ENCODE peak calls at places on chromosomes 5 and 9, in five cellular contexts. One of them, this sample, is unnamed. For H3K4me1, the result is how much of the 10 kb centered on the place peaks cover.

GRCh38 chr9:84166828-84167400 is 173.6 kb downstream of the SLC28A3 start:
- DNase-seq in fibroblast of lung: no peak
- DNase-seq in HCT116: no peak
- DNase-seq in IMR-90: no peak
- DNase-seq in K562: no peak
- DNase-seq in this sample: no peak

GRCh38 chr9:133716564-133717112 is 21.5 kb downstream of the SARDH start:
- DNase-seq in K562: no peak
- DNase-seq in fibroblast of lung: no peak
- DNase-seq in HCT116: no peak
- DNase-seq in IMR-90: no peak
- DNase-seq in this sample: no peak

GRCh38 chr9:99445377-99445891 is 223.4 kb downstream of the SEC61B start:
- DNase-seq in HCT116: no peak
- DNase-seq in fibroblast of lung: peak
- DNase-seq in IMR-90: peak
- DNase-seq in K562: no peak
- DNase-seq in this sample: no peak

GRCh38 chr9:113620377-113621161 is 157.0 kb downstream of the RGS3 start:
- DNase-seq in fibroblast of lung: peak
- DNase-seq in IMR-90: peak
- DNase-seq in HCT116: peak
- DNase-seq in K562: no peak
- DNase-seq in this sample: peak

GRCh38 chr5:57041570-57041969 is 89.6 kb upstream of the MIER3 start:
- DNase-seq in HCT116: no peak
- DNase-seq in IMR-90: no peak
- DNase-seq in fibroblast of lung: no peak
- DNase-seq in K562: no peak
- DNase-seq in this sample: no peak

GRCh38 chr5:157312492-157312891 is 46.6 kb downstream of the CYFIP2 start:
- DNase-seq in IMR-90: peak
- DNase-seq in fibroblast of lung: peak
- DNase-seq in HCT116: peak
- DNase-seq in K562: peak
- DNase-seq in this sample: peak

GRCh38 chr5:14397717-14398116 is 183.9 kb upstream of the OTULINL start:
- DNase-seq in HCT116: no peak
- DNase-seq in IMR-90: peak
- DNase-seq in fibroblast of lung: peak
- DNase-seq in K562: no peak
- DNase-seq in this sample: no peak

GRCh38 chr5:1228121-1228520 is 2.9 kb downstream of the SLC6A18 start:
- DNase-seq in K562: no peak
- DNase-seq in HCT116: no peak
- DNase-seq in IMR-90: no peak
- DNase-seq in fibroblast of lung: no peak
- DNase-seq in this sample: no peak

GRCh38 chr9:18274693-18275092 is 199.3 kb upstream of the ADAMTSL1 start:
- DNase-seq in IMR-90: no peak
- DNase-seq in K562: no peak
- DNase-seq in HCT116: no peak
- DNase-seq in fibroblast of lung: peak
- DNase-seq in this sample: no peak

GRCh38 chr5:179603308-179603707 is 20.2 kb downstream of the HNRNPH1 start:
- DNase-seq in fibroblast of lung: no peak
- DNase-seq in IMR-90: no peak
- DNase-seq in K562: no peak
- DNase-seq in HCT116: no peak
- DNase-seq in this sample: no peak

GRCh38 chr9:124478014-124478753 is 27.9 kb downstream of the ADGRD2 start:
- DNase-seq in K562: no peak
- DNase-seq in IMR-90: no peak
- DNase-seq in fibroblast of lung: no peak
- DNase-seq in HCT116: no peak
- DNase-seq in this sample: peak

GRCh38 chr9:82117528-82117927 is 129.0 kb downstream of the SPATA31D1 start:
- DNase-seq in fibroblast of lung: no peak
- DNase-seq in IMR-90: no peak
- DNase-seq in K562: no peak
- DNase-seq in HCT116: no peak
- DNase-seq in this sample: no peak

GRCh38 chr5:1317921-1318565 is 23.2 kb upstream of the TERT start:
- DNase-seq in fibroblast of lung: no peak
- DNase-seq in IMR-90: no peak
- DNase-seq in K562: no peak
- DNase-seq in HCT116: no peak
- DNase-seq in this sample: peak

GRCh38 chr9:34292552-34292951 is 36.5 kb downstream of the KIF24 start:
- DNase-seq in HCT116: no peak
- DNase-seq in fibroblast of lung: no peak
- DNase-seq in IMR-90: no peak
- DNase-seq in K562: no peak
- DNase-seq in this sample: no peak

GRCh38 chr5:92969781-92970237 is 611.2 kb downstream of the NR2F1-AS1 start:
- DNase-seq in IMR-90: peak
- DNase-seq in HCT116: no peak
- DNase-seq in fibroblast of lung: peak
- DNase-seq in K562: no peak
- DNase-seq in this sample: no peak

GRCh38 chr5:53327811-53328331 is 152.6 kb upstream of the FST start:
- DNase-seq in K562: no peak
- DNase-seq in HCT116: no peak
- DNase-seq in IMR-90: no peak
- DNase-seq in fibroblast of lung: no peak
- DNase-seq in this sample: no peak

GRCh38 chr5:96582343-96582742 is 79.8 kb upstream of the CAST start:
- DNase-seq in HCT116: no peak
- DNase-seq in IMR-90: peak
- DNase-seq in K562: no peak
- DNase-seq in fibroblast of lung: peak
- DNase-seq in this sample: no peak

GRCh38 chr5:142871880-142872200 is 101.7 kb downstream of the ARHGAP26 start:
- DNase-seq in K562: peak
- DNase-seq in fibroblast of lung: no peak
- DNase-seq in HCT116: no peak
- DNase-seq in IMR-90: peak
- DNase-seq in this sample: no peak

GRCh38 chr9:6243746-6244145 is 28.1 kb downstream of the IL33 start:
- DNase-seq in HCT116: no peak
- DNase-seq in fibroblast of lung: no peak
- DNase-seq in K562: no peak
- DNase-seq in IMR-90: peak
- DNase-seq in this sample: no peak

GRCh38 chr5:112228672-112229071 is 190.4 kb downstream of the EPB41L4A start:
- DNase-seq in HCT116: peak
- DNase-seq in K562: no peak
- DNase-seq in fibroblast of lung: peak
- DNase-seq in IMR-90: peak
- DNase-seq in this sample: peak

GRCh38 chr5:159786901-159787691 is 129.2 kb upstream of the ADRA1B start:
- DNase-seq in fibroblast of lung: peak
- DNase-seq in K562: no peak
- DNase-seq in IMR-90: peak
- DNase-seq in HCT116: no peak
- DNase-seq in this sample: no peak

GRCh38 chr5:95530441-95530840 is 24.3 kb downstream of the SKIC3 start:
- DNase-seq in fibroblast of lung: peak
- DNase-seq in K562: no peak
- DNase-seq in HCT116: no peak
- DNase-seq in IMR-90: peak
- DNase-seq in this sample: no peak

GRCh38 chr5:119080975-119081374 is 10.1 kb downstream of the DMXL1 start:
- DNase-seq in K562: no peak
- DNase-seq in fibroblast of lung: no peak
- DNase-seq in IMR-90: no peak
- DNase-seq in HCT116: no peak
- DNase-seq in this sample: no peak

GRCh38 chr5:41526699-41527098 is 16.3 kb upstream of the PLCXD3 start:
- DNase-seq in IMR-90: no peak
- DNase-seq in fibroblast of lung: no peak
- DNase-seq in HCT116: no peak
- DNase-seq in K562: no peak
- DNase-seq in this sample: no peak

GRCh38 chr5:41522193-41522786 is 11.9 kb upstream of the PLCXD3 start:
- DNase-seq in HCT116: no peak
- DNase-seq in K562: no peak
- DNase-seq in IMR-90: no peak
- DNase-seq in fibroblast of lung: no peak
- DNase-seq in this sample: peak

GRCh38 chr5:41519801-41520200 is 9.4 kb upstream of the PLCXD3 start:
- DNase-seq in IMR-90: no peak
- DNase-seq in HCT116: no peak
- DNase-seq in K562: no peak
- DNase-seq in fibroblast of lung: peak
- DNase-seq in this sample: no peak

GRCh38 chr5:41527201-41527779 is 16.9 kb upstream of the PLCXD3 start:
- DNase-seq in fibroblast of lung: peak
- DNase-seq in IMR-90: peak
- DNase-seq in K562: peak
- DNase-seq in HCT116: peak
- DNase-seq in this sample: no peak

DNA sequence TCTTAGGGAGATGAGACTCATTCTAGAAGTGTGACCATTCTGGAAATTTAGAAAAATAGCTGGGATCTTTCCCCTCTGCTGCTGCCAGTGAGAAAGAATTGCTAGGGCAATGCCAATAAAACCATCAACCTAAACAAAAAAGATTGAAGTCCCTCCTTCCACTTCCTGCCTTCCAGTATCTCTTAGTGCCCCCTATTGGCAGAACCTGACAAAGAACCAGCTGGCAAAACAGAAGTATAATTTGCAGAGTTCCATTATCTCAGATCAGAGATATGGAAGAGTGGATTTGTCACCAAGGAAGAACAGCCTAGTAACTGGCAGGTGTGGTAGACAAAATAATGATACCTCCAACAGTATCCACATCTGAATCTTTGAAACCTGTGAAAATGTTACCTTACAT is 13.8 kb upstream of the PLCXD3 start:
- DNase-seq in K562: no peak
- DNase-seq in fibroblast of lung: peak
- DNase-seq in IMR-90: no peak
- DNase-seq in HCT116: no peak
- DNase-seq in this sample: peak
- TF ChIP-seq CTCF in K562: peak
- TF ChIP-seq CTCF in fibroblast of lung: peak
- TF ChIP-seq CTCF in IMR-90: no peak
- TF ChIP-seq CTCF in HCT116: no peak
- TF ChIP-seq CTCF in this sample: peak

GRCh38 chr9:131045300-131046092 is 36.5 kb downstream of the LAMC3 start:
- DNase-seq in HCT116: no peak
- DNase-seq in K562: peak
- DNase-seq in IMR-90: no peak
- DNase-seq in fibroblast of lung: no peak
- DNase-seq in this sample: no peak

GRCh38 chr9:131046093-131046380 is 37.1 kb downstream of the LAMC3 start:
- DNase-seq in fibroblast of lung: no peak
- DNase-seq in IMR-90: no peak
- DNase-seq in HCT116: no peak
- DNase-seq in K562: no peak
- DNase-seq in this sample: no peak

GRCh38 chr9:131043097-131043496 is 34.1 kb downstream of the LAMC3 start:
- DNase-seq in IMR-90: no peak
- DNase-seq in K562: no peak
- DNase-seq in HCT116: no peak
- DNase-seq in fibroblast of lung: no peak
- DNase-seq in this sample: no peak

GRCh38 chr9:131042666-131043065 is 33.7 kb downstream of the LAMC3 start:
- DNase-seq in IMR-90: no peak
- DNase-seq in fibroblast of lung: no peak
- DNase-seq in K562: no peak
- DNase-seq in HCT116: no peak
- DNase-seq in this sample: no peak

DNA sequence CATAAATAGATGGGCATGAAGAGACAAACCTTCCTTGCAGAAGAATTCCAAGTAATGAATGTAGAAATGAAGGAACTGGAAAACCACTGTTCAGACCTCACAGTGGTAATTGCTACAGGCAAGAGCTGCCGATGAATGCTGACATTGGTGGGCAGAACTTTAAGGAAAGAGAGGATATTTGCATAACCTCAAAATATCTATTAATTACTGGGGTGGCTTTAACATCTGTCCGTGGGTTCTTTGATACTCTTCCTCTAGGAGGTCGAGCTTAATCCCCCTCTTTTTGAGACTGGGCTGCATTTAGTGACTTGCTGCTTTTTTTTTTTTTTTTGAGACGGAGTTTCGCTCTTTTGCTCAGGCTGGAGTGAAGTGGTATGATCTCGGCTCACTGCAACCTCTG is 34.7 kb downstream of the LAMC3 start:
- DNase-seq in HCT116: no peak
- DNase-seq in IMR-90: no peak
- DNase-seq in fibroblast of lung: no peak
- DNase-seq in K562: no peak
- DNase-seq in this sample: no peak
- H3K9ac ChIP-seq in HCT116: no peak
- H3K9ac ChIP-seq in IMR-90: no peak
- H3K9ac ChIP-seq in fibroblast of lung: no peak
- H3K9ac ChIP-seq in K562: no peak
- H3K9ac ChIP-seq in this sample: no peak

DNA sequence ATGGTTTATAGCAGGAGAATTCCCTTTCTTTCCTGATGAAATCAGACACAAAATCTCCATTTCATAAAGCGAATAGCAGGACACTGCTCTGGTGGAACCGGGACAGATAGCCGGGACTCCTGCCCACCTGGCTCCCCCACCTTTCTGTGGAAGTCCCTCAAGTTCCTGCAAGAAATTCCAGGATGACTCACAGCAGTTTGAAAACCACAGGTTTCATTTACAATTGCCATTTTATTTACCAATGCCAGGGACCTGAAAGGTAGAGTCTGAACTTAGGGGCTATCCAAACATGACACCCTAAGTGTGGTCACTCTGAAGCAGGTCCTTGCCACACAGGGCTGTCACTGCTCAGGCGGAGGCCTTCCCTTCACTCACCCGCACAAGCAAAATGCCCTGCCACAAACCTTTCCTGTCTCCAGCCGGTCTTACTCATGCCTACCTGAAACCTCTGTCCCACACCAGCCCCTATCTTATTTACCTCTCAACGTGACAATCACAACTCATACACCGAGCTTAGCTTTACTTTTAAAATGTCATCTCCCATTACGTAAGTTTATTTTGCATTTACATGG is 63.3 kb upstream of the TAF1L start:
- DNase-seq in HCT116: peak
- DNase-seq in IMR-90: no peak
- DNase-seq in K562: no peak
- DNase-seq in fibroblast of lung: no peak
- DNase-seq in this sample: no peak
- H3K4me1 ChIP-seq in HCT116: under half
- H3K4me1 ChIP-seq in IMR-90: under half
- H3K4me1 ChIP-seq in K562: under half
- H3K4me1 ChIP-seq in fibroblast of lung: under half
- H3K4me1 ChIP-seq in this sample: under half

DNA sequence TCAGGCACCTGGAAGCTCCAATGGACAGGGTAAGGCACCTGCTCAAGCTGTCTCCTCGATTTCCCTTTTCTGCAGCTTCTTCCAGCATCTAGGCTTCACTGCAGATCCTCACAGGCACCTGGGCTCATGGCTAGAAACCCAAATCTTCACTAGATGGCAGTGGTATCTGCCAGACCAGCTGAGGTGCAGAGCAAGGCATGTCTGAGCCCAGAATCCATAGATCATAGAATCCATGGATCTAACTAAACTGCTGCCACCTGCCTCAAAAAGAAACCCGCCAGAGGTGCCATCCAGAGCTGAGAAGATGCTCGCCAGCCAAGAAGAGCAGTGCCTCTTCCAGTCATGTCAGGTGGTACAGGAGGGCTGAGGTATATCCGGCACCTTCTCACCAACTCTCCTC is 6.9 kb downstream of the SHC3 start:
- DNase-seq in HCT116: no peak
- DNase-seq in fibroblast of lung: no peak
- DNase-seq in K562: no peak
- DNase-seq in IMR-90: no peak
- DNase-seq in this sample: peak
- TF ChIP-seq CTCF in HCT116: no peak
- TF ChIP-seq CTCF in fibroblast of lung: no peak
- TF ChIP-seq CTCF in K562: peak
- TF ChIP-seq CTCF in IMR-90: no peak
- TF ChIP-seq CTCF in this sample: peak